ENCODE peak calls at places on chromosomes 16 and 17, in five cellular contexts. Y is mesendoderm, K is fibroblast of the aortic adventitia, W is AG10803, O is heart left ventricle. D is an unnamed sample.

GRCh38 chr16:15650698-15651161 is 685 bp downstream of the NDE1 start:
- DNase-seq in K (peak), Y (peak), W (no peak), O (peak), D (no peak)

GRCh38 chr16:24810951-24811843 is 34.6 kb upstream of the SLC5A11 start:
- DNase-seq in K (no peak), W (no peak), Y (no peak), O (no peak), D (no peak)

GRCh38 chr16:77450790-77451487 is 16.1 kb upstream of the ADAMTS18 start:
- DNase-seq in K (no peak), O (no peak), Y (no peak), W (no peak), D (no peak)

GRCh38 chr16:25692307-25692706 is 548 bp downstream of the HS3ST4 start:
- DNase-seq in Y (peak), O (no peak), K (no peak), W (no peak), D (no peak)

GRCh38 chr16:75064403-75065148 is 52.0 kb downstream of the LDHD start:
- DNase-seq in O (no peak), K (no peak), W (no peak), Y (no peak), D (peak)

GRCh38 chr16:57303021-57303909 is 18.8 kb upstream of the PLLP start:
- DNase-seq in K (no peak), W (no peak), O (no peak), Y (no peak), D (no peak)

GRCh38 chr16:88264641-88265285 is 118.0 kb upstream of the ZNF469 start:
- DNase-seq in K (peak), W (peak), O (peak), Y (peak), D (no peak)

GRCh38 chr17:65104541-65104940 is 32.6 kb upstream of the RGS9 start:
- DNase-seq in W (no peak), K (no peak), O (no peak), Y (no peak), D (no peak)

GRCh38 chr17:16106161-16106891 is 106.7 kb downstream of the TTC19 start:
- DNase-seq in O (no peak), W (peak), K (peak), Y (no peak), D (no peak)

GRCh38 chr17:35942588-35943186 is 826 bp downstream of the LYZL6 start:
- DNase-seq in K (no peak), O (no peak), W (no peak), Y (peak), D (no peak)

GRCh38 chr16:31873556-31874353 is at the start of gene ZNF267:
- DNase-seq in Y (peak), O (peak), W (peak), K (peak), D (peak)

GRCh38 chr17:51188321-51188853 is 22.2 kb downstream of the NME2 start:
- DNase-seq in Y (no peak), K (no peak), W (peak), O (no peak), D (no peak)

GRCh38 chr16:21953541-21953902 is 361 bp downstream of the UQCRC2 start:
- DNase-seq in O (no peak), K (no peak), W (no peak), Y (no peak), D (no peak)

GRCh38 chr17:45036696-45037095 is 14.7 kb downstream of the DCAKD start:
- DNase-seq in Y (no peak), O (no peak), W (no peak), K (no peak), D (no peak)

GRCh38 chr16:54355251-54355650 is 68.7 kb upstream of the IRX3 start:
- DNase-seq in W (peak), K (peak), O (no peak), Y (no peak), D (peak)

GRCh38 chr17:8900207-8900606 is 32.7 kb upstream of the PIK3R6 start:
- DNase-seq in O (no peak), W (no peak), Y (no peak), K (no peak), D (no peak)

GRCh38 chr17:83173997-83174858 is 94.8 kb downstream of the METRNL start:
- DNase-seq in Y (no peak), O (no peak), K (peak), W (peak), D (no peak)

GRCh38 chr17:38330941-38331411 is 12.8 kb downstream of the GPR179 start:
- DNase-seq in O (no peak), K (no peak), W (no peak), Y (no peak), D (no peak)

GRCh38 chr16:29989111-29989858 is 6.1 kb downstream of the HIRIP3 start:
- DNase-seq in O (no peak), W (no peak), Y (no peak), K (no peak), D (no peak)

GRCh38 chr16:73213761-73214480 is 166.0 kb upstream of the ZFHX3 start:
- DNase-seq in K (no peak), W (peak), O (no peak), Y (no peak), D (no peak)

GRCh38 chr17:61408151-61409041 is 8.8 kb downstream of the TBX2 start:
- DNase-seq in W (no peak), Y (no peak), K (no peak), O (peak), D (no peak)

GRCh38 chr17:77581480-77581879 is 377.0 kb upstream of the TNRC6C start:
- DNase-seq in Y (no peak), K (peak), W (peak), O (no peak), D (no peak)

GRCh38 chr17:30267625-30268024 is 24.1 kb downstream of the BLMH start:
- DNase-seq in Y (no peak), W (no peak), K (peak), O (no peak), D (no peak)

GRCh38 chr16:81873843-81874752 is 95.0 kb downstream of the PLCG2 start:
- DNase-seq in Y (peak), O (peak), W (peak), K (peak), D (peak)

GRCh38 chr16:4113358-4114256 is 2.6 kb downstream of the ADCY9 start:
- DNase-seq in W (no peak), Y (no peak), K (peak), O (no peak), D (no peak)

GRCh38 chr16:4114257-4115208 is 1.7 kb downstream of the ADCY9 start:
- DNase-seq in K (no peak), W (peak), Y (no peak), O (peak), D (no peak)

GRCh38 chr16:4110680-4111079 is 5.6 kb downstream of the ADCY9 start:
- DNase-seq in Y (peak), K (no peak), W (no peak), O (no peak), D (no peak)

GRCh38 chr16:4110065-4110464 is 6.2 kb downstream of the ADCY9 start:
- DNase-seq in K (no peak), W (no peak), Y (no peak), O (no peak), D (no peak)

DNA sequence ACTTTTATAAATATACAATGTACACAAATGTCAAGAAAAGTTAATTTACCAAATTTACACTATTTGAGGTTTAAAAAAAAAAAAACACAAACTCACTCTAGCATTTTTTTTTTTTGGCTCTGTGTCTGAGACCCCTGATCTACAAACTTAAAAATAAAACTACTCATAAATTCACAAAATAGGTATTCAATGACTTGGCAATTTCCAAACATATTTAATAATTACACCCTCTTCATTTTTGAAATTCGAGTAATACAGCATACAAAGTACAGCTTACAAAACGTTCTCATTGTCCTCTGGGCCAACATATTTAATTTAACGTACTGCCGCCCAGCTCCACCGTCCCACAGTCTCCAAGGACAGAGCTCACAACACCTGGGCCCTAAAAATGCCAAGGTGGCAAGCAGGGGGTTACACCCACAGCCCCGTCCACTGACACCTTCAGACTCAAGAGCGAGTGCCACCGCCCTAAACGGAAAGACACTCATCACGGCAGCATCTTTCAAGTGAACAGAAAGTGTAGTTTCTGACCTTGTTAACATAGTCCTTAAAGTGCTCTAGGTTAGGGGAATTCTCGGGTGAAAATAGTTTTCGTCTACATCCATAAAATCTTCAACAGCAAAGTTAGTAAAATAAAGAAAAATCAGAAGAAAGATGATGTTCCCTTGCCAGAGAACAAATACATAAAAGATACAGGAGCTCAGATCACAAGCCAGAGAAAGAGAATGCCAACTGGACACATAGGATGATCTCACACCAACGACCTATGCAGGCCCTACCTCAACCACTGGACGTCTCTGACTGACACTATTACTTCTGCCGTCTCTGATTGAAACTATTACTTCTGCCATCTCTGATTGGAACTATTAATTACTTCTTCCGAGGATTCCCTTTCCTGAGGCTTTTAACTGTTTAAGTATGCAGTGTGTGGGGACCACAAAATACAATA is 4.2 kb downstream of the ADCY9 start:
- DNase-seq in Y (no peak), W (peak), O (no peak), K (peak), D (no peak)
- H3K4me3 ChIP-seq in Y (no peak), W (peak), O (peak), K (peak), D (no peak)

DNA sequence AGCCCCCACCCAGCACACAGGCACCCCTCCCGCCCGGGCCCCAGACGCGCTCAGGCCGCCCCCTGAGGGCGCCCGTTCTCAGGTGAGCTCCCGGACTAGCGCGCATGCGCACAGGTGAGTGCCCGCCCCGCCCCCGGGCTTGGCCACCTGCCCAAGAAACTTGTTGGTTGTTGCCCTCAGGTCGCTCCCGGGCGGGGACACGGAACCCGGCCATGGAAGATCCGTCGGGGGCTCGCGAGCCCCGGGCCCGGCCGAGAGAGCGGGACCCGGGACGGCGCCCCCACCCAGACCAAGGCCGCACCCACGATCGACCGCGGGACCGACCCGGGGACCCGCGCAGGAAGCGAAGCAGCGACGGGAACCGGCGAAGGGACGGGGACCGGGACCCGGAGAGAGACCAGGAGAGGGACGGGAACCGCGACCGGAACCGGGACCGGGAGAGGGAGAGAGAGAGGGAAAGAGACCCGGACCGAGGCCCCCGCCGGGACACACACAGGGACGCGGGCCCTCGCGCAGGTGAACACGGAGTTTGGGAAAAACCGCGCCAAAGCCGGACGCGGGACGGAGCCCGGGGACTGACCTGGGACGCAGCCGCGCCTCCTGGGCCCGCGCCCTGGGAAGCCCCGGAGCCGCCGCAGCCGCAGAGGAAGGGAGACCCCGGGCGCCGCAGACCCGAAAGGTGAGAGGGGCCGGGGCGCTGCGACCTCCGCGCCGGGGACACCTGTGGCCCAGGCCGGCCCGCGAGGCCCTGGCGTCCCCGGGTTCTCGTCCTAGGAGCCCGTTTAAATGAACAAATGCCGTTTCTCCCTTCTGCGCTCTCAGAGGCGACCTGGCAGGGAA is at the start of gene MARVELD3:
- DNase-seq in O (no peak), K (no peak), Y (peak), W (no peak), D (no peak)
- H3K4me3 ChIP-seq in O (peak), K (peak), Y (peak), W (peak), D (no peak)

DNA sequence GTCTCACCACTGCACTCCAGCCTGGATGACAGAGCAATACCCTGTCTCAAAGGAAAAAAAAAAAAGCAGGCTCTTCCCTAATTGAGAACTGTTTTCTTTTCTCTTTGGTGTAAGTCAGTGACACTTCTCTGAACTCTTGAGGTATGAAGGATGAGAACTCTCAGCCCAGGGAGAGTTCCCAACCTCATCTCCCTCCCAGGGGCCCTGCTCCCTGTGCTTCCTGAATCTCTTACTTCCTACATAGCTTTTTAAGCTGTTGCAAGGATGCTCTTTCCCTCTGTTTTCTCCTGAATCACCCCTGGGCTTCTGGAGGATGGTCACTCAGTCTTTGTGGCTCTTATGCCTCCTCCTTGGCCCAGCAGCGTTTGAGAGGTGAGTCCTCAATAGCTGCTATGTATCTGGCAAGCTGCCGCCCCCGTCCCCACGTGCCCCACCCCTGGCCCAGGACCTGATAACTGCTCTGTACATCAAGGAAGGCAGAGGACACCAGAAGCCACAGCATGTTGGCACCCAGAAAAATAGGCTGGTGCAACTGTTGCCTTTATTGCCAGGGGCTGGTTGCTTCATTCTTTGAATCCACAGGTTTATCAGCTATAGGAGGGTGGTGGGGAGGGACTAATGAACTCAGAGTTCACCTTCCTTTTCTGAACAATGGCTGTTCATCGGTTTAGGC is 24.0 kb downstream of the IGF2BP1 start:
- DNase-seq in Y (peak), K (no peak), W (peak), O (no peak), D (no peak)
- H3K4me3 ChIP-seq in Y (no peak), K (no peak), W (no peak), O (no peak), D (no peak)

GRCh38 chr16:23015580-23015979 is 133.7 kb downstream of the USP31 start:
- DNase-seq in W (no peak), Y (no peak), O (no peak), K (no peak), D (no peak)
- H3K4me3 ChIP-seq in W (no peak), Y (no peak), O (no peak), K (no peak), D (no peak)

DNA sequence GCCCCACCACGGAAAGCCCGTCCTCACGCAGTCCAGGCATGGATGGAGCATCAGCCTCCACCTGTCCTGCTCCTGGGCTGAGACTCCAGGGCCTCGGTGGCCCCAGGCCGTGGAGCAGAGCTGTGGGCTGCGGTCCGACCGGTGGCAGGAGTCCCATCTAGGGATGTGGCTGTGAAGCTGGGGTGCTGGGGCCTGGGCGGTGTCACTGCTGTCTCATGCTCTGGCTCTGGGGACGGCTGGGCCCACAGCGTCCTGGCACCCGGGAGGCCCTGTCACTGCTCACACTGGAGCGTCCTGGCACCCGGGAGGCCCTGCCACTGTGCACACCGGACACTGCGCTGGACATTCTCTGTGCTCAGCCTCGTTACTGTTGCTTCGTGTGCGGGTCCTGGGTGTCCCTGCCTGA is 8.4 kb downstream of the BAIAP2 start:
- DNase-seq in O (no peak), W (no peak), K (no peak), Y (no peak), D (no peak)
- H3K4me3 ChIP-seq in O (no peak), W (no peak), K (no peak), Y (no peak), D (no peak)